ENCODE peak calls at places on chromosomes 6 and 20, in ten cellular contexts. S is bronchial epithelial cell; B is activated CD4-positive, alpha-beta T cell treated with anti-CD3 and anti-CD28 coated beads, Interleukin-2, amount 50 U/mL, for 1 hour; H is HS-27A; G is anterior cingulate cortex; X is NCI-H510A treated with DMSO at 0.1 percent for 48 hours; F is heart left ventricle; M is lung; E is MCF 10A; J is GM04504. R is an unnamed sample.

GRCh38 chr6:72374864-72375263 is 247.0 kb upstream of the KCNQ5 start:
- DNase-seq in S (no peak), B (no peak), H (no peak), G (no peak), X (peak; percentile 39), F (no peak), M (no peak), E (no peak), J (no peak), R (no peak)

GRCh38 chr6:40844241-40844640 is 194.8 kb downstream of the UNC5CL start:
- DNase-seq in S (no peak), B (no peak), H (no peak), G (no peak), X (no peak), F (no peak), M (no peak), E (no peak), J (no peak), R (no peak)

GRCh38 chr6:44806656-44807055 is 419.1 kb downstream of the CDC5L start:
- DNase-seq in S (no peak), B (no peak), H (no peak), G (no peak), X (no peak), F (no peak), M (no peak), E (no peak), J (no peak), R (no peak)

GRCh38 chr6:101397199-101397598 is 3.7 kb downstream of the GRIK2 start:
- DNase-seq in S (peak; percentile 35), B (no peak), H (no peak), G (no peak), X (peak; percentile 43), F (no peak), M (no peak), E (peak; percentile 58), J (no peak), R (no peak)

GRCh38 chr6:169971951-169972651 is 220.7 kb downstream of the ERMARD start:
- DNase-seq in S (no peak), B (no peak), H (no peak), G (no peak), X (no peak), F (peak; percentile 13), M (no peak), E (no peak), J (no peak), R (no peak)

GRCh38 chr20:45735988-45736387 is 13.8 kb downstream of the SPINT4 start:
- DNase-seq in S (no peak), B (no peak), H (no peak), G (no peak), X (no peak), F (no peak), M (no peak), E (no peak), J (no peak), R (no peak)

GRCh38 chr6:42498473-42499128 is 46.9 kb upstream of the TRERF1 start:
- DNase-seq in S (no peak), B (no peak), H (no peak), G (no peak), X (peak; percentile 7), F (no peak), M (peak; percentile 48), E (no peak), J (no peak), R (no peak)

GRCh38 chr6:110560239-110561015 is 84.0 kb upstream of the SLC22A16 start:
- DNase-seq in S (no peak), B (no peak), H (no peak), G (no peak), X (peak; percentile 3), F (no peak), M (no peak), E (no peak), J (no peak), R (no peak)

GRCh38 chr6:32962427-32962826 is 6.0 kb upstream of the BRD2 start:
- DNase-seq in S (no peak), B (no peak), H (no peak), G (no peak), X (no peak), F (no peak), M (no peak), E (no peak), J (no peak), R (no peak)

GRCh38 chr6:125077453-125077852 is 76.1 kb upstream of the TPD52L1 start:
- DNase-seq in S (no peak), B (no peak), H (no peak), G (no peak), X (no peak), F (no peak), M (no peak), E (no peak), J (no peak), R (no peak)

GRCh38 chr6:157865249-157865648 is 42.2 kb downstream of the SNX9 start:
- DNase-seq in S (no peak), B (no peak), H (no peak), G (no peak), X (no peak), F (no peak), M (no peak), E (peak; percentile 35), J (no peak), R (no peak)

GRCh38 chr6:132270745-132271414 is 130.4 kb downstream of the MOXD1 start:
- DNase-seq in S (no peak), B (no peak), H (no peak), G (no peak), X (no peak), F (no peak), M (no peak), E (no peak), J (no peak), R (no peak)

R was measured in T-helper 1 cell.